ENCODE peak calls at places on chromosomes 6 and 20, in four cellular contexts. P, C, L and O are unnamed samples.
A peak's percentile ranks its signal among the peaks of the same experiment; 100 is the strongest.

GRCh38 chr6:1544603-1545002 is 65.1 kb upstream of the FOXC1 start:
- DNase-seq in P (no peak), C (no peak), L (no peak), O (no peak)

GRCh38 chr6:56278186-56278585 is 30.8 kb upstream of the COL21A1 start:
- DNase-seq in P (no peak), C (no peak), L (no peak), O (peak; percentile 46)

GRCh38 chr6:131916847-131917246 is 34.3 kb downstream of the CCN2 start:
- DNase-seq in P (no peak), C (no peak), L (no peak), O (no peak)

GRCh38 chr6:84652356-84653026 is 111.9 kb downstream of the TBX18 start:
- DNase-seq in P (peak; percentile 92), C (no peak), L (no peak), O (no peak)

GRCh38 chr20:46735436-46735835 is 26.0 kb downstream of the SLC2A10 start:
- DNase-seq in P (peak; percentile 31), C (no peak), L (no peak), O (no peak)

GRCh38 chr6:15504581-15505350 is 158.1 kb downstream of the DTNBP1 start:
- DNase-seq in P (peak; percentile 98), C (no peak), L (no peak), O (no peak)

GRCh38 chr6:2632943-2633584 is 117.7 kb downstream of the MYLK4 start:
- DNase-seq in P (no peak), C (no peak), L (no peak), O (no peak)

GRCh38 chr20:4282550-4282949 is 267.2 kb upstream of the RNF24 start:
- DNase-seq in P (no peak), C (no peak), L (no peak), O (no peak)

GRCh38 chr20:49893242-49894072 is 21.9 kb downstream of the SPATA2 start:
- DNase-seq in P (peak; percentile 14), C (no peak), L (no peak), O (no peak)

GRCh38 chr6:132819405-132820145 is 5.2 kb downstream of the RPS12 start:
- DNase-seq in P (peak; percentile 51), C (no peak), L (no peak), O (no peak)

GRCh38 chr6:4908062-4908461 is 95.8 kb downstream of the RPP40 start:
- DNase-seq in P (no peak), C (no peak), L (no peak), O (no peak)

GRCh38 chr6:41602422-41602743 is 35.9 kb upstream of the MDFI start:
- DNase-seq in P (no peak), C (no peak), L (no peak), O (no peak)

GRCh38 chr6:6221829-6222535 is 98.5 kb downstream of the F13A1 start:
- DNase-seq in P (no peak), C (peak; percentile 58), L (no peak), O (peak; percentile 66)

GRCh38 chr6:158131926-158132325 is 36.1 kb downstream of the SERAC1 start:
- DNase-seq in P (peak; percentile 34), C (no peak), L (no peak), O (peak; percentile 29)

GRCh38 chr6:131948692-131949614 is 2.2 kb downstream of the CCN2 start:
- DNase-seq in P (peak; percentile 92), C (no peak), L (no peak), O (peak; percentile 71)

GRCh38 chr6:158095671-158096070 is 72.4 kb downstream of the SERAC1 start:
- DNase-seq in P (no peak), C (no peak), L (no peak), O (no peak)

GRCh38 chr20:13684566-13685222 is 46.0 kb upstream of the TASP1 start:
- DNase-seq in P (no peak), C (no peak), L (no peak), O (no peak)

GRCh38 chr6:53862517-53863457 is 68.0 kb downstream of the LRRC1 start:
- DNase-seq in P (peak; percentile 93), C (no peak), L (no peak), O (peak; percentile 14)

GRCh38 chr6:127092486-127092885 is 26.0 kb upstream of the RSPO3 start:
- DNase-seq in P (no peak), C (no peak), L (no peak), O (no peak)

GRCh38 chr6:125865015-125865414 is 74.3 kb downstream of the NCOA7 start:
- DNase-seq in P (no peak), C (no peak), L (no peak), O (no peak)
- H3K23ac ChIP-seq in P (no peak overlapping the region), C (no peak overlapping the region), L (no peak overlapping the region), O (no peak overlapping the region)

GRCh38 chr6:89941031-89941775 is 46.9 kb downstream of the GJA10 start:
- DNase-seq in P (no peak), C (no peak), L (no peak), O (no peak)

GRCh38 chr6:89940225-89941027 is 46.2 kb downstream of the GJA10 start:
- DNase-seq in P (peak; percentile 86), C (peak; percentile 65), L (peak; percentile 34), O (peak; percentile 84)

GRCh38 chr6:89942601-89943000 is 48.3 kb downstream of the GJA10 start:
- DNase-seq in P (no peak), C (no peak), L (no peak), O (no peak)

GRCh38 chr6:89944181-89944755 is 50.0 kb downstream of the GJA10 start:
- DNase-seq in P (peak; percentile 25), C (no peak), L (no peak), O (no peak)

DNA sequence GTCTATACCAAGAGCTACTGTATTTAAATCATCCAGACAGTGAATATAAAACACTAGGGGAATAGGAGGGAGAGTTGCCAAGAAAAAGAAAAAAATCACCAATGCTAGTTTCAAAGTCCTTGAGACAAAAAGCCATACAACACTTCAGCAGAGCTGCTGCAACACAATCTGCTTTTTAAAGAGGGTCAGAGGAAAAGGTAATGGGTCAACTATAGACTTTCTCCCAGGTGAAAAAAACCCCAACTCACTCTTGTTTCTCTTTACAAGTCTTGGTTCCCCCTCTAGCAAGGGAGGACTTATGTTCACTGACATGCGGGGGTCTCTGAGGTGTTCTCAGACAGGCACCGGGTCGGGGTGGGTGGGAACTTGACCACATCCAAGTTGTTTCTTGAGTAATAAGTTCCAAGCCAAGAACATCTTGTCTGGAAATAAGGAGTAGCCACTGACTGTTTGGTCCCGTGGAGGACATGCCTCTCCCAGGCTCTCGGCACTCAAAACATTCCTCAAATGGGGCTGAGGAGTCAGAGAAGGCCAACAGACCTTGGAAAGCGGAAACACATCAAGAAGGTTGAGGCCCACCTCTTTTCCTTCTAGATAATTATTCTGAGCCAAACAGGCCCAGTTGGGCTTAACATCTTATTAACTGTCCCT is 47.7 kb downstream of the GJA10 start:
- DNase-seq in P (no peak), C (no peak), L (no peak), O (no peak)
- H4K5ac ChIP-seq in P (no peak overlapping the region), C (no peak overlapping the region), L (no peak overlapping the region), O (no peak overlapping the region)

GRCh38 chr6:147366290-147366689 is 142.2 kb upstream of the SAMD5 start:
- DNase-seq in P (no peak), C (no peak), L (no peak), O (peak; percentile 27)
- H3K56ac ChIP-seq in P (no peak overlapping the region), C (no peak overlapping the region), L (no peak overlapping the region), O (no peak overlapping the region)

GRCh38 chr6:166355552-166355951 is 13.2 kb upstream of the SFT2D1 start:
- DNase-seq in P (no peak), C (no peak), L (no peak), O (no peak)
- H3K23ac ChIP-seq in P (no peak overlapping the region), C (no peak overlapping the region), L (peak overlapping the region; percentile 61), O (no peak overlapping the region)

GRCh38 chr20:37726321-37726720 is 32.5 kb downstream of the CTNNBL1 start:
- DNase-seq in P (no peak), C (no peak), L (no peak), O (no peak)
- H4K5ac ChIP-seq in P (no peak overlapping the region), C (no peak overlapping the region), L (no peak overlapping the region), O (no peak overlapping the region)

GRCh38 chr6:108294297-108294786 is 512 bp upstream of the AFG1L start:
- DNase-seq in P (no peak), C (no peak), L (no peak), O (no peak)
- H3K56ac ChIP-seq in P (peak overlapping the region; percentile 81), C (peak overlapping the region; percentile 6), L (no peak overlapping the region), O (peak overlapping the region; percentile 91)

DNA sequence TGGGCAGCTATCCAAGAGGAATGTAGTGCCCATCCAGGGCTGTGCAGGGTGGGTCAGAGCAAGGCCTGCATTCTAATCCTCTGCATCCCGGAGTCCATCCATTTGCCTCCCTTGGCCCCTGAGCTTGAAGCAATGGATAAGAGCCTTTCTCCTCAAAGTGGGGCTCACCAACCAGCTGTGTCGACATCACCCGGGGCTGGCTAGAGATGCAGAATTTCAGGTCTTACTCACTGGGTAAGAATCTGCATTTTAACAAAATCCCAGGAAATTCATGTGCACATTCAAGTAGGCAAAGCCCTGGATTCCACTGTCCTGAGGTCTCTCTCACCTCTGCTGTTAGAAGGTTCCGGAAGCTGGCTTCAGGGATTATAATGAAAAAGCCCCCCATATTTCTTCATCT is 95.3 kb downstream of the MDGA1 start:
- DNase-seq in P (peak; percentile 63), C (no peak), L (no peak), O (no peak)
- H3K23ac ChIP-seq in P (no peak overlapping the region), C (no peak overlapping the region), L (no peak overlapping the region), O (no peak overlapping the region)

GRCh38 chr6:163454425-163454824 is 39.9 kb downstream of the QKI start:
- DNase-seq in P (no peak), C (no peak), L (no peak), O (no peak)
- H4K5ac ChIP-seq in P (no peak overlapping the region), C (no peak overlapping the region), L (no peak overlapping the region), O (no peak overlapping the region)

GRCh38 chr6:168072730-168073129 is 6.3 kb downstream of the FRMD1 start:
- DNase-seq in P (no peak), C (no peak), L (no peak), O (no peak)

GRCh38 chr6:168072266-168072665 is 6.7 kb downstream of the FRMD1 start:
- DNase-seq in P (no peak), C (no peak), L (no peak), O (no peak)

GRCh38 chr6:168075787-168076202 is 3.2 kb downstream of the FRMD1 start:
- DNase-seq in P (no peak), C (no peak), L (no peak), O (no peak)

GRCh38 chr6:168075216-168075615 is 3.8 kb downstream of the FRMD1 start:
- DNase-seq in P (no peak), C (no peak), L (no peak), O (no peak)

DNA sequence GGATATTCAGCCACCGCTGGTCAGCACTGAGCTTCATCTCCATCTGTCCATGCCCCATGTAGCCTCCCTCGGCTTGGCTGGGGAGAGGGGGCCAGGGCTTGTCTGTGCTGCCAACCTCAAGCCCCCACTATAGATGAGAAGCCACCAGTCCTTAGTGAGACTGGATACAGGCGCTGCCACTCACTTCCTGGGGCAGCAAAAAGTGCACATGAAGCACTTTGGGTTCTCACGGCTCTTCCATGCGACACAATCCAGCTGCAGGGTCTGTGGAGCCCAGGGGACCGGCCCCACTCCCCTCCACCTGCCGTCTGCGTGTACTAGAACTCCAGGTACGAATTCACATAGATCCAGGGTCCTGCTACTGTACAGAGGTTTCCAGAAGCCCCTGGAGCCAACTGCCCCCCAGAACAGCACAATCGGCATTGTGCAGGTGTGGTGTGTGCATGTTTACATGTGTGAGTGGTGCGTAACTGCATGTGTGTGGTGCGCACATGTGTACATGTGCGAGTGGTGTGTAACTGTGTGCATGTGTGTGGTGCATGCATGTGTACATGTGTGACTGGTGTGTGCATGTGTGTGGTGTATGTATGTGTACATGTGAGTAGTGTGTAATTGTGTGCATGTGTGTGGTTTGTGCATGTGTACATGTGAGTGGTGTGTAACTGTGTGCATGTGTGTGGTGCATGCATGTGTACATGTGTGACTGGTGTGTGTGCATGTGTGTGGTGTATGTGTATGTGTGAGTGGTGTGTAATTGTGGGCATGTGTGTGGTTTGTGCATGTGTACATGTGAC is 4.9 kb downstream of the FRMD1 start:
- DNase-seq in P (no peak), C (no peak), L (no peak), O (no peak)
- H3K56ac ChIP-seq in P (no peak overlapping the region), C (no peak overlapping the region), L (no peak overlapping the region), O (no peak overlapping the region)